ENCODE peak calls at places on chromosomes 11 and 22, in five cellular contexts. L, W, Q, A and X are unnamed samples.

GRCh38 chr22:50119169-50119767 is 29.5 kb downstream of the MOV10L1 start:
- ATAC-seq in L (no peak), Q (no peak), A (no peak), W (no peak), X (peak; percentile 31)

GRCh38 chr11:14448229-14448628 is 51.4 kb downstream of the COPB1 start:
- ATAC-seq in A (no peak), Q (peak; percentile 77), W (no peak), L (no peak), X (no peak)

GRCh38 chr11:126390418-126390817 is 34.9 kb downstream of the ST3GAL4 start:
- ATAC-seq in A (no peak), W (no peak), L (no peak), Q (no peak), X (no peak)

GRCh38 chr11:37372667-37373066 is 774.6 kb upstream of the RAG2 start:
- ATAC-seq in L (no peak), A (no peak), W (no peak), Q (no peak), X (no peak)

GRCh38 chr11:11416502-11416901 is 63.5 kb upstream of the CSNK2A3 start:
- ATAC-seq in W (no peak), A (peak; percentile 11), Q (peak; percentile 45), L (peak; percentile 27), X (peak; percentile 7)

GRCh38 chr22:50696799-50697561 is 24.4 kb downstream of the SHANK3 start:
- ATAC-seq in W (no peak), L (peak; percentile 73), Q (peak; percentile 78), A (peak; percentile 86), X (peak; percentile 56)

GRCh38 chr11:7577226-7577882 is 63.6 kb downstream of the PPFIBP2 start:
- ATAC-seq in A (peak; percentile 9), Q (peak; percentile 35), W (peak; percentile 22), L (peak; percentile 62), X (no peak)

GRCh38 chr22:32979606-32980005 is 78.6 kb downstream of the SYN3 start:
- ATAC-seq in A (no peak), Q (peak; percentile 40), W (no peak), L (no peak), X (no peak)

GRCh38 chr22:37640591-37641250 is 1.3 kb downstream of the SH3BP1 start:
- ATAC-seq in L (no peak), W (peak; percentile 23), A (no peak), Q (no peak), X (no peak)

GRCh38 chr11:77789731-77790476 is 30.6 kb downstream of the RSF1 start:
- ATAC-seq in A (no peak), Q (no peak), W (no peak), L (no peak), X (no peak)

GRCh38 chr11:114250993-114251796 is 45.0 kb upstream of the NNMT start:
- ATAC-seq in L (peak; percentile 60), W (no peak), Q (no peak), A (no peak), X (no peak)

GRCh38 chr22:39454385-39454871 is 2.4 kb upstream of the MGAT3 start:
- ATAC-seq in L (peak; percentile 9), W (no peak), A (peak; percentile 27), Q (peak; percentile 41), X (no peak)

GRCh38 chr11:129279326-129280026 is 87.4 kb upstream of the ARHGAP32 start:
- ATAC-seq in L (peak; percentile 93), A (peak; percentile 90), Q (peak; percentile 90), W (peak; percentile 86), X (peak; percentile 76)

GRCh38 chr11:58924230-58924629 is 15.1 kb upstream of the GLYATL1 start:
- ATAC-seq in A (no peak), L (no peak), W (no peak), Q (no peak), X (no peak)

GRCh38 chr11:62577046-62577708 is 3.5 kb upstream of the EEF1G start:
- ATAC-seq in W (no peak), A (no peak), Q (no peak), L (no peak), X (no peak)

GRCh38 chr22:47158457-47158856 is 396.0 kb downstream of the TBC1D22A start:
- ATAC-seq in W (no peak), A (no peak), Q (no peak), L (no peak), X (no peak)

GRCh38 chr11:10917802-10918201 is 59.9 kb upstream of the ZBED5 start:
- ATAC-seq in W (no peak), A (no peak), Q (no peak), L (no peak), X (no peak)

GRCh38 chr22:22538226-22538989 is 18.3 kb upstream of the ZNF280A start:
- ATAC-seq in Q (no peak), W (no peak), A (no peak), L (no peak), X (no peak)

GRCh38 chr11:10459029-10459970 is 4.2 kb downstream of the AMPD3 start:
- ATAC-seq in L (peak; percentile 27), Q (peak; percentile 32), W (peak; percentile 77), A (no peak), X (peak; percentile 80)

GRCh38 chr11:46305295-46305694 is 27.8 kb downstream of the CREB3L1 start:
- ATAC-seq in W (peak; percentile 69), L (no peak), A (no peak), Q (no peak), X (no peak)

GRCh38 chr22:32574957-32575893 is 100.6 kb downstream of the FBXO7 start:
- ATAC-seq in W (no peak), L (no peak), A (no peak), Q (peak; percentile 30), X (no peak)

GRCh38 chr11:119618208-119618909 is 110.6 kb downstream of the NECTIN1 start:
- ATAC-seq in L (peak; percentile 73), Q (peak; percentile 60), A (no peak), W (no peak), X (no peak)

GRCh38 chr11:44530413-44531115 is 34.9 kb upstream of the CD82 start:
- ATAC-seq in Q (peak; percentile 61), L (no peak), W (no peak), A (peak; percentile 56), X (peak; percentile 83)